ENCODE peak calls at places on chromosomes 4 and X, in ten cellular contexts. Y is stimulated activated CD4-positive, alpha-beta T cell treated with anti-CD3 and anti-CD28 coated beads, Interleukin-12 subunit alpha, Interleukin-12 subunit beta, amount 100 ng/mL, for 48 hours; L is AG09319; J is H4; S is progenitor cell of endocrine pancreas; E is left kidney; Z is HFFc6; R is WTC11; H is activated T-helper 1 cell treated with anti-CD3 and anti-CD28 coated beads, Interleukin-12 subunit alpha, Interleukin-12 subunit beta, Interleukin-2, Interleukin-4 antibody, amounts not matched to agents 30 ng/mL and 10 ng/mL and 1 ng/mL, durations not matched to agents 14 hours and 24 hours and 36 hours; N is mucosa of gallbladder. O is an unnamed sample.

GRCh38 chrX:67892391-67892790 is 348.6 kb downstream of the AR start:
- DNase-seq in J (no peak), N (no peak), S (no peak), H (no peak), R (no peak), E (no peak), Y (no peak), L (no peak), Z (no peak), O (no peak)

GRCh38 chrX:130467936-130468335 is 66.1 kb downstream of the RBMX2 start:
- DNase-seq in Z (no peak), R (no peak), E (no peak), J (no peak), L (no peak), S (no peak), Y (no peak), N (no peak), H (no peak), O (no peak)

GRCh38 chr4:108303488-108304177 is 134.9 kb upstream of the LEF1 start:
- DNase-seq in Y (no peak), J (peak; percentile 85), E (peak; percentile 22), R (no peak), H (no peak), L (no peak), Z (no peak), S (no peak), N (no peak), O (no peak)

GRCh38 chr4:165343353-165344191 is 16.1 kb downstream of the MSMO1 start:
- DNase-seq in S (no peak), R (no peak), E (peak; percentile 22), H (no peak), L (no peak), Y (no peak), J (no peak), Z (no peak), N (no peak), O (peak; percentile 29)

GRCh38 chr4:87405421-87405820 is 14.4 kb upstream of the HSD17B11 start:
- DNase-seq in E (no peak), J (no peak), N (no peak), S (no peak), H (no peak), L (no peak), Y (no peak), Z (no peak), R (no peak), O (no peak)

GRCh38 chr4:115234405-115235093 is 121.1 kb upstream of the NDST4 start:
- DNase-seq in L (no peak), H (no peak), N (no peak), S (no peak), R (no peak), Y (no peak), E (peak; percentile 33), J (peak; percentile 50), Z (no peak), O (no peak)

GRCh38 chr4:140154572-140154891 is 548 bp upstream of the MAML3 start:
- DNase-seq in S (no peak), J (no peak), N (no peak), Z (no peak), Y (no peak), E (no peak), L (no peak), H (no peak), R (no peak), O (no peak)

GRCh38 chr4:52290468-52290867 is 239.4 kb downstream of the SPATA18 start:
- DNase-seq in H (no peak), E (peak; percentile 40), J (no peak), N (no peak), R (no peak), L (no peak), S (no peak), Y (no peak), Z (no peak), O (peak; percentile 51)

GRCh38 chr4:24559032-24559821 is 25.1 kb downstream of the DHX15 start:
- DNase-seq in J (no peak), S (no peak), N (no peak), R (no peak), Y (no peak), E (no peak), Z (peak; percentile 40), H (no peak), L (no peak), O (no peak)

GRCh38 chr4:72110886-72111285 is 79.1 kb downstream of the NPFFR2 start:
- DNase-seq in L (no peak), H (no peak), R (no peak), J (no peak), Z (no peak), S (no peak), E (no peak), N (no peak), Y (no peak), O (no peak)

GRCh38 chrX:120001787-120002186 is 58.2 kb upstream of the NKAP start:
- DNase-seq in Y (no peak), R (no peak), N (no peak), E (no peak), Z (no peak), S (no peak), L (no peak), H (no peak), J (no peak), O (no peak)

GRCh38 chr4:3388461-3389185 is 53.1 kb upstream of the HGFAC start:
- DNase-seq in Z (peak; percentile 84), H (no peak), E (peak; percentile 94), Y (no peak), R (no peak), J (no peak), N (no peak), L (peak; percentile 38), S (no peak), O (no peak)

GRCh38 chrX:45006002-45006800 is 133.2 kb downstream of the KDM6A start:
- DNase-seq in L (no peak), E (no peak), Y (no peak), J (no peak), N (no peak), H (no peak), R (no peak), Z (peak; percentile 33), S (no peak), O (no peak)

GRCh38 chr4:155509619-155510018 is 132.9 kb upstream of the MAP9 start:
- DNase-seq in N (no peak), Y (no peak), Z (no peak), E (peak; percentile 21), R (no peak), J (no peak), L (no peak), H (no peak), S (no peak), O (no peak)

GRCh38 chr4:82601242-82602015 is 39.6 kb upstream of the TMEM150C start:
- DNase-seq in E (no peak), R (no peak), N (no peak), J (no peak), S (no peak), L (no peak), H (no peak), Y (no peak), Z (no peak), O (no peak)

GRCh38 chr4:169274033-169274432 is 3.3 kb upstream of the SH3RF1 start:
- DNase-seq in J (no peak), E (no peak), N (no peak), S (no peak), H (no peak), L (no peak), Z (no peak), R (no peak), Y (no peak), O (no peak)

GRCh38 chr4:130044788-130045531 is 949.0 kb downstream of the C4orf33 start:
- DNase-seq in Z (no peak), H (no peak), Y (no peak), S (no peak), L (no peak), N (no peak), J (no peak), R (no peak), E (no peak), O (no peak)

GRCh38 chrX:20571611-20572010 is 304.9 kb upstream of the RPS6KA3 start:
- DNase-seq in L (no peak), R (no peak), E (peak; percentile 44), S (no peak), N (no peak), H (no peak), Z (no peak), Y (no peak), J (no peak), O (no peak)

GRCh38 chr4:140851032-140851636 is 94.9 kb upstream of the TBC1D9 start:
- DNase-seq in Z (peak; percentile 56), J (peak; percentile 39), S (peak; percentile 47), E (peak; percentile 88), N (peak; percentile 69), L (peak; percentile 27), R (peak; percentile 34), H (peak; percentile 3), Y (peak; percentile 53), O (no peak)

GRCh38 chr4:79074040-79074439 is 134.8 kb upstream of the PAQR3 start:
- DNase-seq in Y (no peak), E (no peak), R (no peak), J (no peak), N (no peak), H (no peak), S (no peak), Z (no peak), L (no peak), O (no peak)

GRCh38 chr4:137819964-137820383 is 287.7 kb upstream of the PCDH18 start:
- DNase-seq in Y (no peak), N (no peak), Z (peak; percentile 42), R (peak; percentile 20), J (peak; percentile 61), S (no peak), H (no peak), L (no peak), E (peak; percentile 56), O (no peak)

GRCh38 chrX:56319165-56319564 is 87.0 kb downstream of the KLF8 start:
- DNase-seq in S (no peak), J (no peak), R (no peak), E (no peak), Y (no peak), H (no peak), N (no peak), Z (no peak), L (no peak), O (no peak)

GRCh38 chrX:110852180-110852579 is 56.6 kb upstream of the CHRDL1 start:
- DNase-seq in Y (no peak), N (no peak), Z (no peak), J (peak; percentile 29), R (peak; percentile 8), L (no peak), E (peak; percentile 11), S (no peak), H (no peak), O (no peak)

GRCh38 chrX:153669174-153669890 is 4.3 kb downstream of the PNCK start:
- DNase-seq in E (peak; percentile 59), S (peak; percentile 38), N (no peak), Y (no peak), L (no peak), R (no peak), J (no peak), H (no peak), Z (no peak), O (no peak)

GRCh38 chr4:8204576-8205227 is 5.6 kb downstream of the SH3TC1 start:
- DNase-seq in N (no peak), L (no peak), Z (no peak), H (no peak), Y (no peak), E (no peak), S (no peak), R (no peak), J (no peak), O (no peak)

GRCh38 chrX:41333744-41333993 is 293 bp upstream of the DDX3X start:
- DNase-seq in Z (no peak), S (peak; percentile 40), J (peak; percentile 82), H (no peak), N (peak; percentile 88), L (peak; percentile 78), R (no peak), Y (no peak), E (peak; percentile 93), O (no peak)

GRCh38 chr4:81773557-81773956 is 301.9 kb upstream of the RASGEF1B start:
- DNase-seq in H (no peak), R (no peak), J (no peak), Z (no peak), Y (no peak), E (no peak), L (no peak), S (no peak), N (no peak), O (no peak)

GRCh38 chr4:185399466-185399865 is 2.8 kb downstream of the ANKRD37 start:
- DNase-seq in Z (no peak), Y (no peak), L (no peak), R (no peak), E (no peak), J (no peak), H (no peak), S (no peak), N (no peak), O (no peak)